ENCODE peak calls at places on chromosomes 12 and 14, in eight cellular contexts. P, Z, Q, L, A, V, J and B are unnamed samples.
A peak's percentile ranks its signal among the peaks of the same experiment; 100 is the strongest.

GRCh38 chr12:57521475-57522018 is 1.1 kb upstream of the MBD6 start:
- DNase-seq in Q (no peak), P (no peak), Z (peak; percentile 64), V (peak; percentile 58), L (no peak), J (no peak), A (peak; percentile 63), B (peak; percentile 29)

GRCh38 chr14:56195727-56196126 is 77.5 kb downstream of the PELI2 start:
- DNase-seq in A (peak; percentile 42), L (no peak), P (peak; percentile 45), Q (peak; percentile 25), V (peak; percentile 48), J (peak; percentile 9), Z (no peak), B (peak; percentile 70)

GRCh38 chr14:77458249-77458950 is 507 bp downstream of the AHSA1 start:
- DNase-seq in P (peak; percentile 24), J (peak; percentile 25), L (peak; percentile 27), Q (peak; percentile 33), V (peak; percentile 9), Z (peak; percentile 9), A (peak; percentile 53), B (peak; percentile 59)

GRCh38 chr12:74608376-74608775 is 70.7 kb downstream of the ATXN7L3B start:
- DNase-seq in Z (no peak), Q (no peak), A (no peak), J (no peak), V (no peak), L (no peak), P (no peak), B (no peak)

GRCh38 chr14:61537567-61538463 is 157.5 kb upstream of the HIF1A start:
- DNase-seq in Q (no peak), J (peak; percentile 68), V (peak; percentile 87), P (no peak), L (peak; percentile 95), Z (peak; percentile 76), A (no peak), B (peak; percentile 54)

GRCh38 chr14:78836777-78837176 is 666.6 kb downstream of the NRXN3 start:
- DNase-seq in Q (peak; percentile 23), J (peak; percentile 48), A (peak; percentile 20), Z (peak; percentile 78), L (peak; percentile 60), V (peak; percentile 64), P (peak; percentile 31), B (peak; percentile 56)

GRCh38 chr12:88418856-88419497 is 161.3 kb downstream of the KITLG start:
- DNase-seq in P (no peak), L (peak; percentile 68), J (peak; percentile 55), A (no peak), Q (no peak), Z (no peak), V (no peak), B (no peak)

GRCh38 chr14:89542768-89543419 is 125.9 kb upstream of the FOXN3 start:
- DNase-seq in A (no peak), L (no peak), Q (no peak), V (no peak), J (no peak), Z (no peak), P (no peak), B (no peak)

GRCh38 chr12:51848843-51849735 is 571 bp upstream of the FIGNL2 start:
- DNase-seq in P (no peak), Z (no peak), V (no peak), L (no peak), Q (no peak), A (peak; percentile 32), J (no peak), B (no peak)

GRCh38 chr12:55142896-55143870 is 17.0 kb downstream of the OR9K2 start:
- DNase-seq in Q (peak; percentile 18), V (peak; percentile 22), L (peak; percentile 56), J (peak; percentile 30), Z (peak; percentile 69), P (peak; percentile 17), A (no peak), B (peak; percentile 68)
- TF ChIP-seq CTCF in Q (peak; percentile 74), V (peak; percentile 76), L (peak; percentile 81), J (peak; percentile 86), Z (peak; percentile 63), P (peak; percentile 69), A (peak; percentile 66), B (peak; percentile 82)

DNA sequence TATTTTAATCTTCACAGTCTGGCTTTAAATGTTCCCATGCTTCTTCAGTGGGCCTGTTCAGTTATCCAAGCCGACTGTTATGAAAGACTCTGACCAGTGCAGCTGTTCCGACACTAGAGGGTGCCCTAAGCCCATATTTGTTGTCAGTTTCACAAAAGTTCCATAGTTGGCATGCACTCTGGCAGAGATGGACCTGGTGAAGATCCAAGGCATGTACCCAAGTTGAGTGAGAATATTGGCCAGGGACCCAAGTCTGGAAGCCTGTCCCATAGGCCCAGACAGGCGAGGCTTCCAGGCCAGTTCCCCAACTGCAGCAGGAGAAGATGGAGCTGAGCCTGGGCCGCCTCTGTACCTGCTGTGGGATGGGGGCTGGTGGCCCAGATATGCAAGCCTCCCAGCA is 27.4 kb upstream of the GUCY2C start:
- DNase-seq in P (peak; percentile 58), V (peak; percentile 28), L (peak; percentile 76), Q (peak; percentile 59), A (peak; percentile 61), Z (peak; percentile 56), J (peak; percentile 59), B (peak; percentile 70)
- TF ChIP-seq CTCF in P (peak; percentile 54), V (peak; percentile 66), L (peak; percentile 78), Q (peak; percentile 61), A (peak; percentile 64), Z (peak; percentile 47), J (peak; percentile 86), B (peak; percentile 91)

GRCh38 chr12:7667025-7667575 is 1.4 kb upstream of the APOBEC1 start:
- DNase-seq in L (no peak), J (peak; percentile 16), Z (no peak), P (no peak), Q (no peak), A (no peak), V (no peak), B (no peak)
- TF ChIP-seq CTCF in L (no peak), J (peak; percentile 66), Z (no peak), P (no peak), Q (no peak), A (no peak), V (peak; percentile 5), B (no peak)

DNA sequence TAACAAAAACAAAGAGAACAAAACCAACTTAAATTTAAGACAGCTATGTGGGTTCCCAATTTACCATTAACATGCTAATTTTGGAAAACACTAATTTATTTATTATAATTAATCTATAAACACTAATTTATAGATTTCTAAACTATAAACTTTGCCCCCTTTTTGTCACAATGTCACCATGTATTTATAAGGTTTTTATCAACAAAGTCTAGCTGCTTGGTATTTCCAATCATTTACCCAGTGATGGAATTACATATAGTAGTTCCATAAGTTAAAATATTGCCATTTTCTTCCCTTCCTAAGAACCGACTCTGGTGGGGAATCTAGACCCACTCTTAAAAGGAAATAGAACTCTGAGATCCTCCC is 140.7 kb downstream of the PPM1H start:
- DNase-seq in Q (no peak), V (no peak), Z (no peak), J (no peak), L (no peak), P (no peak), A (no peak), B (no peak)
- TF ChIP-seq CTCF in Q (no peak), V (no peak), Z (no peak), J (peak; percentile 51), L (no peak), P (no peak), A (no peak), B (peak; percentile 29)